ENCODE peak calls at places on chromosome 2, in nine cellular contexts. One of them, this sample, is unnamed.

GRCh38 chr2:180675170-180675569 is 305.2 kb upstream of the UBE2E3 start:
- DNase-seq in left ventricle myocardium superior: no peak
- DNase-seq in nucleus accumbens: no peak
- DNase-seq in NCI-H446: no peak
- DNase-seq in amniotic stem cell: no peak
- DNase-seq in GM06990: no peak
- DNase-seq in GM23248: no peak
- DNase-seq in HFFc6: no peak
- DNase-seq in HEK293T: no peak
- DNase-seq in this sample: no peak

GRCh38 chr2:14831458-14831857 is 198.9 kb downstream of the LRATD1 start:
- DNase-seq in left ventricle myocardium superior: no peak
- DNase-seq in nucleus accumbens: no peak
- DNase-seq in NCI-H446: no peak
- DNase-seq in amniotic stem cell: no peak
- DNase-seq in GM06990: no peak
- DNase-seq in GM23248: peak; percentile 45
- DNase-seq in HFFc6: no peak
- DNase-seq in HEK293T: no peak
- DNase-seq in this sample: no peak

GRCh38 chr2:220533485-220533884 is 906.1 kb downstream of the SLC4A3 start:
- DNase-seq in left ventricle myocardium superior: no peak
- DNase-seq in nucleus accumbens: no peak
- DNase-seq in NCI-H446: no peak
- DNase-seq in amniotic stem cell: peak; percentile 38
- DNase-seq in GM06990: no peak
- DNase-seq in GM23248: peak; percentile 70
- DNase-seq in HFFc6: peak; percentile 91
- DNase-seq in HEK293T: peak; percentile 67
- DNase-seq in this sample: no peak

GRCh38 chr2:120052597-120052996 is 39.7 kb downstream of the EPB41L5 start:
- DNase-seq in left ventricle myocardium superior: no peak
- DNase-seq in nucleus accumbens: no peak
- DNase-seq in NCI-H446: no peak
- DNase-seq in amniotic stem cell: no peak
- DNase-seq in GM06990: no peak
- DNase-seq in GM23248: peak; percentile 2
- DNase-seq in HFFc6: no peak
- DNase-seq in HEK293T: no peak
- DNase-seq in this sample: no peak

GRCh38 chr2:216880509-216881184 is 20.8 kb upstream of the TNP1 start:
- DNase-seq in left ventricle myocardium superior: no peak
- DNase-seq in nucleus accumbens: no peak
- DNase-seq in NCI-H446: no peak
- DNase-seq in amniotic stem cell: no peak
- DNase-seq in GM06990: no peak
- DNase-seq in GM23248: no peak
- DNase-seq in HFFc6: no peak
- DNase-seq in HEK293T: no peak
- DNase-seq in this sample: no peak

GRCh38 chr2:138829326-138829725 is 49.1 kb upstream of the NXPH2 start:
- DNase-seq in left ventricle myocardium superior: peak; percentile 40
- DNase-seq in nucleus accumbens: peak; percentile 5
- DNase-seq in NCI-H446: no peak
- DNase-seq in amniotic stem cell: no peak
- DNase-seq in GM06990: no peak
- DNase-seq in GM23248: no peak
- DNase-seq in HFFc6: no peak
- DNase-seq in HEK293T: peak; percentile 62
- DNase-seq in this sample: no peak

GRCh38 chr2:112799291-112799975 is 15.1 kb upstream of the IL1A start:
- DNase-seq in left ventricle myocardium superior: no peak
- DNase-seq in nucleus accumbens: no peak
- DNase-seq in NCI-H446: no peak
- DNase-seq in amniotic stem cell: no peak
- DNase-seq in GM06990: no peak
- DNase-seq in GM23248: no peak
- DNase-seq in HFFc6: no peak
- DNase-seq in HEK293T: no peak
- DNase-seq in this sample: no peak

GRCh38 chr2:82636411-82637020 is 1822.6 kb downstream of the SUCLG1 start:
- DNase-seq in left ventricle myocardium superior: no peak
- DNase-seq in nucleus accumbens: no peak
- DNase-seq in NCI-H446: no peak
- DNase-seq in amniotic stem cell: no peak
- DNase-seq in GM06990: no peak
- DNase-seq in GM23248: no peak
- DNase-seq in HFFc6: no peak
- DNase-seq in HEK293T: no peak
- DNase-seq in this sample: no peak

GRCh38 chr2:179218848-179219594 is 45.6 kb downstream of the SESTD1 start:
- DNase-seq in left ventricle myocardium superior: peak; percentile 70
- DNase-seq in nucleus accumbens: peak; percentile 73
- DNase-seq in NCI-H446: peak; percentile 54
- DNase-seq in amniotic stem cell: peak; percentile 65
- DNase-seq in GM06990: no peak
- DNase-seq in GM23248: peak; percentile 84
- DNase-seq in HFFc6: peak; percentile 67
- DNase-seq in HEK293T: peak; percentile 64
- DNase-seq in this sample: peak; percentile 84

This sample was measured in astrocyte of the cerebellum.